ENCODE peak calls at places on chromosome 3, in nine cellular contexts. R is ELR; D is CD4-positive, alpha-beta T cell; E is activated T-cell treated with anti-CD3 and anti-CD28 coated beads for 1 hour; Q is stimulated activated CD4-positive, alpha-beta T cell treated with anti-CD3 and anti-CD28 coated beads, Interleukin-12 subunit alpha, Interleukin-12 subunit beta, amount 100 ng/mL, for 4 hours; J is naive thymus-derived CD4-positive, alpha-beta T cell; H is AG04449; M is DND-41; B is anterior cingulate cortex. L is an unnamed sample.

GRCh38 chr3:36677331-36678007 is 86.9 kb downstream of the DCLK3 start:
- DNase-seq in Q (no peak), D (no peak), J (no peak), R (peak; percentile 87), M (no peak), B (no peak), H (peak; percentile 91), E (no peak), L (no peak)

GRCh38 chr3:62134061-62134496 is 239.3 kb downstream of the FEZF2 start:
- DNase-seq in J (no peak), B (no peak), R (peak; percentile 5), M (no peak), H (no peak), D (no peak), Q (no peak), E (no peak), L (no peak)

GRCh38 chr3:33221241-33221640 is 2.6 kb upstream of the SUSD5 start:
- DNase-seq in B (no peak), D (no peak), H (no peak), M (no peak), J (no peak), Q (no peak), R (no peak), E (no peak), L (no peak)

GRCh38 chr3:128051459-128051836 is 789 bp upstream of the SEC61A1 start:
- DNase-seq in R (peak; percentile 36), M (no peak), B (no peak), J (no peak), H (no peak), D (no peak), E (no peak), Q (no peak), L (no peak)

GRCh38 chr3:111314146-111314873 is 227.7 kb upstream of the CD96 start:
- DNase-seq in H (no peak), D (no peak), J (no peak), Q (no peak), E (no peak), M (no peak), R (no peak), B (no peak), L (no peak)

GRCh38 chr3:36227982-36228381 is 152.3 kb upstream of the STAC start:
- DNase-seq in J (no peak), Q (no peak), R (no peak), M (no peak), B (no peak), D (no peak), H (no peak), E (no peak), L (no peak)

GRCh38 chr3:133136114-133137041 is 98.2 kb downstream of the TMEM108 start:
- DNase-seq in E (no peak), Q (no peak), B (no peak), R (peak; percentile 36), J (no peak), H (no peak), D (no peak), M (no peak), L (no peak)

GRCh38 chr3:101928890-101929289 is 79.6 kb downstream of the NFKBIZ start:
- DNase-seq in B (no peak), H (no peak), D (no peak), M (no peak), Q (no peak), J (no peak), R (peak; percentile 92), E (no peak), L (no peak)

L was measured in head of caudate nucleus.